ENCODE peak calls at places on chromosomes 6 and 20, in four cellular contexts. J is cardiac muscle cell, Z is heart left ventricle, S is RWPE1. V is an unnamed sample.

GRCh38 chr20:53899351-53900167 is 170.8 kb downstream of the BCAS1 start:
- DNase-seq in J (peak), Z (peak), S (peak), V (no peak)

GRCh38 chr6:135673671-135674309 is 176.2 kb upstream of the AHI1 start:
- DNase-seq in J (peak), Z (no peak), S (no peak), V (no peak)

GRCh38 chr6:19210849-19211590 is 626.1 kb upstream of the ID4 start:
- DNase-seq in J (peak), Z (peak), S (no peak), V (no peak)

GRCh38 chr6:1636971-1637871 is 27.5 kb downstream of the FOXC1 start:
- DNase-seq in J (no peak), Z (no peak), S (peak), V (no peak)

GRCh38 chr6:146177785-146178184 is 148.9 kb downstream of the GRM1 start:
- DNase-seq in J (no peak), Z (no peak), S (no peak), V (no peak)

GRCh38 chr20:12053348-12053747 is 135.7 kb downstream of the BTBD3 start:
- DNase-seq in J (peak), Z (no peak), S (peak), V (no peak)

GRCh38 chr20:1489764-1490436 is 1.3 kb downstream of the SIRPB2 start:
- DNase-seq in J (no peak), Z (no peak), S (peak), V (no peak)

GRCh38 chr6:45073771-45074170 is 254.4 kb upstream of the RUNX2 start:
- DNase-seq in J (peak), Z (no peak), S (no peak), V (no peak)

GRCh38 chr20:32354592-32355416 is 3.3 kb upstream of the ASXL1 start:
- DNase-seq in J (peak), Z (no peak), S (no peak), V (no peak)

GRCh38 chr20:32638848-32639247 is 34.9 kb downstream of the C20orf203 start:
- DNase-seq in J (peak), Z (no peak), S (peak), V (no peak)

GRCh38 chr6:9140861-9141534 is 705.7 kb upstream of the SLC35B3 start:
- DNase-seq in J (no peak), Z (no peak), S (no peak), V (no peak)

GRCh38 chr6:169640347-169640972 is 61.4 kb downstream of the WDR27 start:
- DNase-seq in J (peak), Z (no peak), S (no peak), V (no peak)

GRCh38 chr20:14336667-14337066 is 745 bp downstream of the FLRT3 start:
- DNase-seq in J (peak), Z (no peak), S (peak), V (no peak)

GRCh38 chr6:33856655-33857054 is 52.9 kb upstream of the MLN start:
- DNase-seq in J (no peak), Z (no peak), S (no peak), V (no peak)

GRCh38 chr20:24978493-24978892 is 14.1 kb downstream of the APMAP start:
- DNase-seq in J (no peak), Z (no peak), S (no peak), V (no peak)

GRCh38 chr6:154138806-154139205 is 99.8 kb downstream of the OPRM1 start:
- DNase-seq in J (no peak), Z (no peak), S (peak), V (no peak)

GRCh38 chr20:5197847-5198650 is 71.2 kb downstream of the CDS2 start:
- DNase-seq in J (no peak), Z (no peak), S (no peak), V (no peak)

GRCh38 chr6:158536084-158536890 is 23.6 kb upstream of the TMEM181 start:
- DNase-seq in J (peak), Z (peak), S (peak), V (no peak)

GRCh38 chr6:113277111-113277510 is 580.0 kb upstream of the MARCKS start:
- DNase-seq in J (no peak), Z (no peak), S (no peak), V (no peak)

GRCh38 chr20:16624106-16624505 is 50.9 kb upstream of the KIF16B start:
- DNase-seq in J (no peak), Z (no peak), S (no peak), V (no peak)

GRCh38 chr20:2293971-2294370 is 1.8 kb upstream of the TGM3 start:
- DNase-seq in J (no peak), Z (no peak), S (no peak), V (no peak)

GRCh38 chr20:62668441-62669027 is 26.2 kb downstream of the SLCO4A1 start:
- DNase-seq in J (peak), Z (peak), S (peak), V (no peak)

GRCh38 chr6:159299566-159299965 is 130.4 kb downstream of the FNDC1 start:
- DNase-seq in J (no peak), Z (no peak), S (no peak), V (no peak)

GRCh38 chr6:71965404-71965803 is 79.1 kb downstream of the RIMS1 start:
- DNase-seq in J (no peak), Z (no peak), S (no peak), V (no peak)

GRCh38 chr6:77447254-77447653 is 16.0 kb downstream of the HTR1B start:
- DNase-seq in J (peak), Z (no peak), S (no peak), V (no peak)

GRCh38 chr6:97186416-97186999 is 96.5 kb downstream of the MMS22L start:
- DNase-seq in J (peak), Z (peak), S (peak), V (no peak)

GRCh38 chr6:55379895-55380294 is 52.6 kb downstream of the GFRAL start:
- DNase-seq in J (peak), Z (no peak), S (no peak), V (no peak)

GRCh38 chr6:132995432-132995831 is 181.1 kb downstream of the RPS12 start:
- DNase-seq in J (no peak), Z (peak), S (no peak), V (no peak)

GRCh38 chr6:45568626-45569025 is 190.9 kb upstream of the SUPT3H start:
- DNase-seq in J (no peak), Z (no peak), S (no peak), V (no peak)

GRCh38 chr6:74731921-74732320 is 473.9 kb downstream of the COL12A1 start:
- DNase-seq in J (peak), Z (no peak), S (no peak), V (no peak)

GRCh38 chr6:143215785-143216184 is 155.1 kb downstream of the AIG1 start:
- DNase-seq in J (no peak), Z (no peak), S (no peak), V (no peak)

GRCh38 chr20:63755933-63756647 is 16.5 kb downstream of the SLC2A4RG start:
- DNase-seq in J (no peak), Z (no peak), S (no peak), V (no peak)

GRCh38 chr6:28515676-28516075 is at the start of gene GPX6:
- DNase-seq in J (no peak), Z (no peak), S (no peak), V (no peak)

GRCh38 chr6:43992126-43992663 is 135.1 kb downstream of the MRPL14 start:
- DNase-seq in J (no peak), Z (no peak), S (no peak), V (no peak)

GRCh38 chr6:43993881-43994523 is 133.2 kb downstream of the MRPL14 start:
- DNase-seq in J (no peak), Z (no peak), S (no peak), V (no peak)

GRCh38 chr6:43995137-43995536 is 132.1 kb downstream of the MRPL14 start:
- DNase-seq in J (no peak), Z (no peak), S (no peak), V (no peak)

GRCh38 chr6:43990627-43991619 is 136.3 kb downstream of the MRPL14 start:
- DNase-seq in J (peak), Z (peak), S (no peak), V (no peak)

GRCh38 chr6:43992783-43993505 is 134.3 kb downstream of the MRPL14 start:
- DNase-seq in J (no peak), Z (peak), S (no peak), V (peak)
- H3K27ac ChIP-seq in J (no peak), Z (peak), S (peak), V (no peak)

GRCh38 chr6:6590530-6590929 is 2.0 kb downstream of the LY86 start:
- DNase-seq in J (no peak), Z (no peak), S (no peak), V (no peak)

GRCh38 chr6:6588924-6589696 is 590 bp downstream of the LY86 start:
- DNase-seq in J (no peak), Z (no peak), S (no peak), V (no peak)

GRCh38 chr6:6593876-6594275 is 5.4 kb downstream of the LY86 start:
- DNase-seq in J (no peak), Z (no peak), S (no peak), V (no peak)

GRCh38 chr6:6592836-6593235 is 4.3 kb downstream of the LY86 start:
- DNase-seq in J (no peak), Z (no peak), S (no peak), V (no peak)

GRCh38 chr6:6591778-6592388 is 3.4 kb downstream of the LY86 start:
- DNase-seq in J (no peak), Z (peak), S (no peak), V (peak)
- H3K27ac ChIP-seq in J (no peak), Z (peak), S (no peak), V (no peak)

DNA sequence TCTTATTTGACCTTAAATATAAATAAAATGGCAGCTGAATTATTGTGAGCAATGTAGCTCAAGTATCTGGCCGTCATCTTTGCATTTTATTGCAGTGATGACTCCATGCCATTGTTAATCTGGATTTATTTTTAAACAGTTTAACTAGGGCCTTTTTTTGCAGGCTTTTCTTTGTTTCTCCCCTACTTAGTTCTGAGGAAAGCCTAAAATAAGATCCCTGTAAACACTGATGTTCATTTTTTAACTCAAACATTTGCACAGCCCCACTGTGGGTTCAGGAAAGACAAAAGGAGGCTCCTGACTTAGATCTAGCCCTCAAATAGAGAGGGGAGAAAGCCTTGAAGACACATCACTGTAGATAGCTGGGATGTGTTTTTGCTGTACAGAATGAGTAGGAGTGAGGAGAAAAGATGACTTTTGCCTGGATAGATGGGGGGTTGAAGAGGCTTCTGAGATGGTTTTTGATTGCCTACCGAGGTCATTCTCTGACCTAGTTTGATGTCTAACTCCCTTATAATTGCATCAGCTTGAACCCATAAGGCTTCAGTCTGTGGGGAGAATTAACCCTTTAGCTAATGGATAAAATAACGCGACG is 69.3 kb downstream of the PLEKHG1 start:
- DNase-seq in J (peak), Z (no peak), S (no peak), V (no peak)
- H3K27ac ChIP-seq in J (peak), Z (peak), S (no peak), V (peak)

DNA sequence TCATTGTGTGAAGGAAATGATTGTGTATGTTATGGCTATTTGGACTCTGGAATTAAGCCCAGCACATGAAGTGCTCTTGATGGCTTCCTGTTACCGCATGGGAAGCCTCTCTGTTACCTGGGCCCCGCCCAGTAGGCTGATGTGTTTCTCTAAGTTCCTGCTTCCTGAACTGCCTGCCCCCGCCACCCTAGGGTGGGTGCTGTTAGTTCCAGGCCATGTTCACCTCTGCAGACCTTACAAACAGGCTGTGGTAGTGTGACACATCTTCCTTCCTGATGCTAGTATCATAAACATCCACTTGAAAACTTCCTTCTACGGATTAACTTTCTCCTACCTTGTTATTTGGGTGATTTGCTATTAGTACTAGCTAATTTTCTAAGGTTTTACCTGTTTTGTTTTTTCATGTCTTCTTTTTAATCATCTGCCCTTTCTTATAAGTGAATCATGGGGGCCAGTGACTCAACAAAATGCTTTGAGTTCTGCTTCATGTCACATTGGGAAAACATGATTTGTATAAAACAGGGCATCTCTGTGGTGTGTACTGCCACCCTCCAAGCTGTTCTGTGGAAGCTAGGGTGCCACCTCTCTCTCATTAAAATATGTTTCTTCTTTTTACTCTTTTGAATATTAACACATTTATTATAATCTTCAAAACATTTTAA is 40.6 kb downstream of the SH3BGRL2 start:
- DNase-seq in J (no peak), Z (peak), S (peak), V (no peak)
- H3K27ac ChIP-seq in J (peak), Z (peak), S (no peak), V (no peak)

GRCh38 chr20:50837532-50838321 is 42.9 kb downstream of the BCAS4 start:
- DNase-seq in J (peak), Z (no peak), S (peak), V (peak)
- H3K27ac ChIP-seq in J (no peak), Z (peak), S (peak), V (peak)

GRCh38 chr6:106547053-106547414 is 82.3 kb downstream of the RTN4IP1 start:
- DNase-seq in J (no peak), Z (no peak), S (no peak), V (no peak)

GRCh38 chr6:106551155-106551554 is 78.1 kb downstream of the RTN4IP1 start:
- DNase-seq in J (no peak), Z (no peak), S (no peak), V (no peak)

GRCh38 chr6:106547556-106547955 is 81.7 kb downstream of the RTN4IP1 start:
- DNase-seq in J (peak), Z (no peak), S (no peak), V (no peak)

GRCh38 chr6:106547961-106548453 is 81.3 kb downstream of the RTN4IP1 start:
- DNase-seq in J (peak), Z (no peak), S (peak), V (no peak)

DNA sequence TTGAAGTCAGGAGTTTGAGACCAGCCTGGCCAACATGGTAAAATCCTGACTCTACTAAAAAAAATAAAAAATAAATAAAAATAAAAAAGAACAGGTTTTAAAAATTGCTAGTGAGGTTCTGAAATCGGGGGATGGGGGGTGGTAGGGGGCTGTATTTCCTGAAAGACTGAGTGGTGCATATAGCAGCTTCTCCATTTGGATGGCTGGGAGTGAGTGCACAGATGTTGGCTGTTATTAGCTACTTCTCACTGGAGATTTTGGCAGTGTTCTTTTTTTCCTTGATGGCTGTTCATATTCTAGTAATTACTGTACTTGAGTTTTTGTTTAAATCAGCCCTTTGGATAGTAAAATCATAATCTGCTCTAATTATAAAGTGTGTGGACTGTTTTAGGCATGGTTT is 79.8 kb downstream of the RTN4IP1 start:
- DNase-seq in J (no peak), Z (no peak), S (no peak), V (no peak)
- H3K27ac ChIP-seq in J (no peak), Z (no peak), S (peak), V (no peak)

GRCh38 chr6:138451043-138451442 is 47.0 kb downstream of the HEBP2 start:
- DNase-seq in J (no peak), Z (no peak), S (no peak), V (no peak)

GRCh38 chr6:138450445-138450844 is 46.4 kb downstream of the HEBP2 start:
- DNase-seq in J (no peak), Z (no peak), S (no peak), V (no peak)

GRCh38 chr6:138454976-138455706 is 44.2 kb downstream of the NHSL1 start:
- DNase-seq in J (no peak), Z (no peak), S (no peak), V (no peak)

GRCh38 chr6:138456393-138456775 is 42.9 kb downstream of the NHSL1 start:
- DNase-seq in J (no peak), Z (no peak), S (no peak), V (no peak)

DNA sequence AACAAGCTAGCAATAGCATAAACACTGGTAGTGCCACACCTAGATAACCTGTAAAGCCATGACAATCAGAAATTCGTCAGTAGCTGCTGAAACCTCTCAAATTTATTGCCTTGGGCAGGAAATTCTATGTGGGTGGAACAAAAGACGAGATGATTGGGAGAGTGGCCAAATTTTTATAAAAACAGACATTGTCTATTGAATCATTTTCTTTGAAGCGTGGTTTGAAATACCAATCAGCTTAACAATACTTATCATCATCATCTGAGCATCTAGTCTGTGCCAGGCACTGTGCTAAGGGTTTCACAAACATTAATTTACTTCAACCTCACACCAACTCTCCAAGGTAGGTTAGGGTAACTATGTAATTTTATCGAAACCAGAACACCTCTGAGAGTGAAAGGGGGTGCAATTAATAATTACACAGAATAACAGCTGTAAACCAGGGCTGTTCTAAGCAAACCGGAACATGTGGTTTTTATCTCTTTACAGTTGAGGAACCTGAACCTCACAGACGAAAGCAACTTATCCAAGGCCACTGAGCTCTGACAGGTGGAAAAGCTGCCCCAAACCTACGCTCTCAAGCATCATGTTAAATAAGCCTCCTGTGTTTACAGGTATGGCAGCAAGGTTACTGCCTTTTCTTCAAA is 43.4 kb downstream of the NHSL1 start:
- DNase-seq in J (peak), Z (no peak), S (peak), V (no peak)
- H3K27ac ChIP-seq in J (no peak), Z (no peak), S (peak), V (no peak)

GRCh38 chr6:109485536-109485935 is 2.5 kb upstream of the ZBTB24 start:
- DNase-seq in J (no peak), Z (no peak), S (no peak), V (no peak)

GRCh38 chr6:109483744-109484075 is 691 bp upstream of the ZBTB24 start:
- DNase-seq in J (no peak), Z (no peak), S (no peak), V (no peak)

GRCh38 chr6:109480993-109481480 is 2.0 kb downstream of the ZBTB24 start:
- DNase-seq in J (no peak), Z (no peak), S (no peak), V (no peak)

GRCh38 chr6:109484161-109484560 is 1.1 kb upstream of the ZBTB24 start:
- DNase-seq in J (no peak), Z (no peak), S (no peak), V (no peak)

GRCh38 chr6:109482913-109483743 is at the start of gene ZBTB24:
- DNase-seq in J (peak), Z (peak), S (peak), V (peak)
- H3K27ac ChIP-seq in J (peak), Z (peak), S (peak), V (peak)